ENCODE peak calls at places on chromosomes 16 and 17, in nine cellular contexts. P is PC-3; V is progenitor cell of endocrine pancreas; X is fibroblast of mammary gland; M is HCT116; H is CD4-positive, alpha-beta T cell; E is esophagus squamous epithelium; F is PC-9; Z is uterus. W is an unnamed sample.

GRCh38 chr17:16917995-16918394 is 53.9 kb downstream of the TNFRSF13B start:
- DNase-seq in P (no peak), V (no peak), X (no peak), M (no peak), H (no peak), E (no peak), F (no peak), Z (no peak), W (no peak)

GRCh38 chr16:53207810-53208752 is 153.3 kb downstream of the CHD9 start:
- DNase-seq in P (peak; percentile 66), V (peak; percentile 13), X (peak; percentile 89), M (peak; percentile 19), H (no peak), E (no peak), F (no peak), Z (peak; percentile 41), W (peak; percentile 53)

GRCh38 chr16:12245088-12245922 is 268.8 kb downstream of the SNX29 start:
- DNase-seq in P (no peak), V (no peak), X (no peak), M (no peak), H (no peak), E (no peak), F (no peak), Z (no peak), W (no peak)

GRCh38 chr16:86676216-86676800 is 98.0 kb downstream of the FOXL1 start:
- DNase-seq in P (peak; percentile 57), V (no peak), X (peak; percentile 93), M (peak; percentile 21), H (no peak), E (no peak), F (no peak), Z (no peak), W (no peak)

GRCh38 chr16:26196806-26197205 is 505.0 kb downstream of the HS3ST4 start:
- DNase-seq in P (no peak), V (no peak), X (no peak), M (no peak), H (no peak), E (no peak), F (no peak), Z (no peak), W (no peak)

GRCh38 chr17:34248807-34249496 is 6.1 kb upstream of the CCL2 start:
- DNase-seq in P (no peak), V (no peak), X (no peak), M (no peak), H (no peak), E (no peak), F (no peak), Z (no peak), W (no peak)

GRCh38 chr17:40309031-40309937 is at the start of gene RARA:
- DNase-seq in P (no peak), V (no peak), X (no peak), M (no peak), H (peak; percentile 37), E (no peak), F (peak; percentile 54), Z (peak; percentile 57), W (peak; percentile 50)

GRCh38 chr17:17681744-17682292 is 560 bp downstream of the RAI1 start:
- DNase-seq in P (peak; percentile 33), V (no peak), X (no peak), M (no peak), H (peak; percentile 41), E (no peak), F (no peak), Z (peak; percentile 55), W (peak; percentile 29)

GRCh38 chr17:59437766-59438165 is 106.3 kb downstream of the YPEL2 start:
- DNase-seq in P (no peak), V (no peak), X (no peak), M (no peak), H (no peak), E (no peak), F (no peak), Z (no peak), W (no peak)

GRCh38 chr17:7167832-7168231 is 11.3 kb downstream of the ASGR1 start:
- DNase-seq in P (no peak), V (no peak), X (peak; percentile 79), M (no peak), H (no peak), E (no peak), F (no peak), Z (no peak), W (no peak)

GRCh38 chr17:4648741-4649140 is 7.3 kb upstream of the ALOX15 start:
- DNase-seq in P (no peak), V (no peak), X (no peak), M (no peak), H (no peak), E (no peak), F (no peak), Z (no peak), W (no peak)

GRCh38 chr16:5020551-5020950 is 13.2 kb downstream of the NAGPA start:
- DNase-seq in P (no peak), V (no peak), X (no peak), M (no peak), H (no peak), E (no peak), F (no peak), Z (no peak), W (no peak)

GRCh38 chr16:5017678-5017969 is 16.1 kb downstream of the NAGPA start:
- DNase-seq in P (no peak), V (no peak), X (no peak), M (no peak), H (no peak), E (no peak), F (no peak), Z (no peak), W (no peak)

GRCh38 chr16:5016967-5017677 is 16.6 kb downstream of the NAGPA start:
- DNase-seq in P (no peak), V (no peak), X (no peak), M (no peak), H (no peak), E (no peak), F (no peak), Z (no peak), W (no peak)

GRCh38 chr16:5018791-5019190 is 14.9 kb downstream of the NAGPA start:
- DNase-seq in P (no peak), V (no peak), X (no peak), M (no peak), H (no peak), E (no peak), F (no peak), Z (no peak), W (no peak)

DNA sequence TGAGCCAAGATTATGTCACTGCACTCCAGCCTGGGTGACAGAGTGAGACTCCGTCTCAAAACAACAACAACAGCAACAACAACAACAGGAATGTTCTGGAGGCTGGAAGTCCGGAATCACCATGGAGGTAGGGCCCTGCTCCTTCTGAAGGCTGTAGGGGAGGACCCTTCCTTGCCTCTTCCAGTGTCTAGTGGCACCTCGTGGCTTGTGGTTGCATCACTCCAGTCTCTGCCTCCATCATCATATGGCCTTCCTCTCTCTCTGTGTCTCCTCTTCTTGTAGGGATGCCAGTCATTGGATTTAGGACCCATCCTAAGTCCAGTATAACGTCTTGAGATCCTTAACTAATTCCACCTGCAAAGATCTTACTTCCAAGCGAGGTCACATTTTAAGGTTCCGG is 14.0 kb downstream of the NAGPA start:
- DNase-seq in P (no peak), V (no peak), X (no peak), M (no peak), H (no peak), E (no peak), F (no peak), Z (no peak), W (no peak)
- TF ChIP-seq CTCF in P (no peak), V (no peak), X (no peak), M (no peak), H (no peak), E (no peak), F (no peak), Z (no peak), W (no peak)

DNA sequence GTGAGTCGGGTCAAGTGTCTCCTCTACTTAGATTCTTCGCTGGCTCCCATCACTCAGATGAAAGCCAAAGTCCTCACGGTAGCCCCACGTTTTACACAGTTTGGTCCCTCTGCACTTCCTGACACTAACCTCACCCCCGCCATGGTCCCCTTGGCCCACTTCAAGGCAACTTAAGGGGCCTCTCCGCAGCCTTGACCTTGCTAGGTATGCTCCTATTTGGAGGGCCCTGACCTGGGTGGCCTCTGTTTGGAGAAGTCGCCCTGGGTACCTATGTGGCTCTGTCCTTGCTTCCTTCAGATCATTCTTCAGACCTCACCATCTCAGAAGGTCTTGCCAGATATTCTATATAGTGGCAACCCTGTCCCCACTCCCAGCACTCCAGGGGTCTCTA is 110.2 kb downstream of the SOCS1 start:
- DNase-seq in P (no peak), V (no peak), X (no peak), M (no peak), H (no peak), E (no peak), F (no peak), Z (no peak), W (no peak)
- TF ChIP-seq CTCF in P (no peak), V (no peak), X (no peak), M (no peak), H (no peak), E (no peak), F (no peak), Z (no peak), W (no peak)

GRCh38 chr16:4536391-4537106 is 2.0 kb downstream of the CDIP1 start:
- DNase-seq in P (no peak), V (no peak), X (no peak), M (no peak), H (no peak), E (no peak), F (no peak), Z (no peak), W (no peak)

GRCh38 chr16:4538386-4539235 is at the start of gene CDIP1:
- DNase-seq in P (peak; percentile 86), V (peak; percentile 89), X (peak; percentile 93), M (peak; percentile 89), H (peak; percentile 97), E (peak; percentile 78), F (peak; percentile 85), Z (peak; percentile 97), W (peak; percentile 88)

GRCh38 chr16:4539716-4540284 is 1.2 kb upstream of the CDIP1 start:
- DNase-seq in P (no peak), V (no peak), X (no peak), M (no peak), H (no peak), E (no peak), F (no peak), Z (no peak), W (no peak)

GRCh38 chr16:4537376-4538066 is 1.1 kb downstream of the CDIP1 start:
- DNase-seq in P (no peak), V (peak; percentile 12), X (no peak), M (no peak), H (no peak), E (no peak), F (no peak), Z (no peak), W (no peak)

DNA sequence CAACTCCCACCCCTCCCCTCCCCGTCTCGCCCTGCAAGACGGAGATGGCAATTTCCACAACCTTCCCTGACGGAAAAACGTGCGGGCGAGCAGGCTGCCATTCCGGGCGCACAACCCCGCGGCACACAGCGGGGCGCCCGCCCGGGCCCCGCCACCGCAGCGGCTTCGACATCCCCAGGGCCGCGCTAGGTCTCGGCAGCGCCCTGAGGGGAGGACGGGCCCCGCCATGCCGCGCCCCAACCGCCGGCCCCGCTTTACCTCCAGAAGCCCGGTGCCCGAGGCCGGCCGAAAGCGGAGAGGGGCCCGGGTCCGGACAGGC is 547 bp downstream of the CDIP1 start:
- DNase-seq in P (no peak), V (no peak), X (no peak), M (no peak), H (no peak), E (no peak), F (no peak), Z (no peak), W (peak; percentile 16)
- TF ChIP-seq CTCF in P (no peak), V (no peak), X (no peak), M (no peak), H (no peak), E (no peak), F (no peak), Z (no peak), W (no peak)

GRCh38 chr17:29618272-29619065 is 4.2 kb downstream of the CORO6 start:
- DNase-seq in P (no peak), V (no peak), X (no peak), M (no peak), H (no peak), E (no peak), F (no peak), Z (no peak), W (no peak)
- TF ChIP-seq CTCF in P (peak; percentile 7), V (no peak), X (no peak), M (no peak), H (peak; percentile 1), E (no peak), F (no peak), Z (no peak), W (peak; percentile 25)

W was measured in neural crest cell.